ENCODE peak calls at places on chromosomes 12 and 14, in four cellular contexts. One of them, this sample, is unnamed.

GRCh38 chr12:112401903-112402498 is 7.4 kb downstream of the RPL6 start:
- DNase-seq in NCI-H2029: no peak
- DNase-seq in NCI-H1092: no peak
- DNase-seq in posterior vena cava: no peak
- DNase-seq in this sample: no peak

GRCh38 chr12:79402626-79403025 is 288.1 kb downstream of the PAWR start:
- DNase-seq in NCI-H2029: no peak
- DNase-seq in NCI-H1092: no peak
- DNase-seq in posterior vena cava: no peak
- DNase-seq in this sample: no peak

GRCh38 chr12:90084018-90084417 is 375.4 kb upstream of the ATP2B1 start:
- DNase-seq in NCI-H2029: no peak
- DNase-seq in NCI-H1092: no peak
- DNase-seq in posterior vena cava: no peak
- DNase-seq in this sample: no peak

GRCh38 chr12:41190360-41190759 is 2.2 kb downstream of the PDZRN4 start:
- DNase-seq in NCI-H2029: no peak
- DNase-seq in NCI-H1092: no peak
- DNase-seq in posterior vena cava: no peak
- DNase-seq in this sample: peak; percentile 36

GRCh38 chr12:127964717-127965116 is 302.3 kb upstream of the TMEM132C start:
- DNase-seq in NCI-H2029: no peak
- DNase-seq in NCI-H1092: no peak
- DNase-seq in posterior vena cava: no peak
- DNase-seq in this sample: no peak

GRCh38 chr12:16358896-16359295 is 11.5 kb downstream of the MGST1 start:
- DNase-seq in NCI-H2029: no peak
- DNase-seq in NCI-H1092: no peak
- DNase-seq in posterior vena cava: no peak
- DNase-seq in this sample: no peak

GRCh38 chr14:75913183-75913582 is 68.6 kb downstream of the TGFB3 start:
- DNase-seq in NCI-H2029: no peak
- DNase-seq in NCI-H1092: no peak
- DNase-seq in posterior vena cava: no peak
- DNase-seq in this sample: no peak

GRCh38 chr14:62018606-62019005 is 256.4 kb downstream of the SNAPC1 start:
- DNase-seq in NCI-H2029: no peak
- DNase-seq in NCI-H1092: no peak
- DNase-seq in posterior vena cava: no peak
- DNase-seq in this sample: no peak

GRCh38 chr14:51209457-51209856 is 30.6 kb upstream of the TMX1 start:
- DNase-seq in NCI-H2029: peak; percentile 92
- DNase-seq in NCI-H1092: peak; percentile 86
- DNase-seq in posterior vena cava: no peak
- DNase-seq in this sample: peak; percentile 74

GRCh38 chr12:40970320-40970907 is 217.7 kb upstream of the PDZRN4 start:
- DNase-seq in NCI-H2029: no peak
- DNase-seq in NCI-H1092: no peak
- DNase-seq in posterior vena cava: no peak
- DNase-seq in this sample: no peak

GRCh38 chr12:106840217-106840616 is 65.7 kb downstream of the RIC8B start:
- DNase-seq in NCI-H2029: peak; percentile 26
- DNase-seq in NCI-H1092: no peak
- DNase-seq in posterior vena cava: no peak
- DNase-seq in this sample: peak; percentile 71

GRCh38 chr14:66758031-66758613 is 250.2 kb downstream of the GPHN start:
- DNase-seq in NCI-H2029: no peak
- DNase-seq in NCI-H1092: no peak
- DNase-seq in posterior vena cava: no peak
- DNase-seq in this sample: no peak

GRCh38 chr12:124754491-124754890 is 109.2 kb downstream of the SCARB1 start:
- DNase-seq in NCI-H2029: no peak
- DNase-seq in NCI-H1092: no peak
- DNase-seq in posterior vena cava: no peak
- DNase-seq in this sample: no peak

GRCh38 chr12:109792992-109793391 is 40.2 kb downstream of the TRPV4 start:
- DNase-seq in NCI-H2029: no peak
- DNase-seq in NCI-H1092: no peak
- DNase-seq in posterior vena cava: no peak
- DNase-seq in this sample: no peak

GRCh38 chr12:61525331-61525730 is 734.9 kb upstream of the USP15 start:
- DNase-seq in NCI-H2029: no peak
- DNase-seq in NCI-H1092: no peak
- DNase-seq in posterior vena cava: no peak
- DNase-seq in this sample: no peak

GRCh38 chr12:21828779-21829178 is 54.3 kb upstream of the KCNJ8 start:
- DNase-seq in NCI-H2029: no peak
- DNase-seq in NCI-H1092: no peak
- DNase-seq in posterior vena cava: no peak
- DNase-seq in this sample: peak; percentile 10

GRCh38 chr12:31362759-31363415 is 36.9 kb upstream of the SINHCAF start:
- DNase-seq in NCI-H2029: peak; percentile 47
- DNase-seq in NCI-H1092: no peak
- DNase-seq in posterior vena cava: no peak
- DNase-seq in this sample: peak; percentile 45

GRCh38 chr12:6141048-6141447 is 16.6 kb upstream of the VWF start:
- DNase-seq in NCI-H2029: no peak
- DNase-seq in NCI-H1092: no peak
- DNase-seq in posterior vena cava: peak; percentile 69
- DNase-seq in this sample: no peak

GRCh38 chr14:93200553-93200952 is 6.3 kb downstream of the GON7 start:
- DNase-seq in NCI-H2029: no peak
- DNase-seq in NCI-H1092: no peak
- DNase-seq in posterior vena cava: no peak
- DNase-seq in this sample: no peak

GRCh38 chr12:2384533-2385328 is 331.9 kb downstream of the CACNA1C start:
- DNase-seq in NCI-H2029: no peak
- DNase-seq in NCI-H1092: no peak
- DNase-seq in posterior vena cava: no peak
- DNase-seq in this sample: no peak

GRCh38 chr14:24679248-24680085 is 45.5 kb upstream of the GZMB start:
- DNase-seq in NCI-H2029: no peak
- DNase-seq in NCI-H1092: no peak
- DNase-seq in posterior vena cava: no peak
- DNase-seq in this sample: no peak

GRCh38 chr12:13099066-13099909 is 4.2 kb downstream of the GSG1 start:
- DNase-seq in NCI-H2029: no peak
- DNase-seq in NCI-H1092: no peak
- DNase-seq in posterior vena cava: no peak
- DNase-seq in this sample: no peak

This sample was measured in NCI-H774.